ENCODE peak calls at places on chromosomes 2 and 18, in eight cellular contexts. Z is foreskin fibroblast, I is fibroblast of lung, L is transverse colon, T is GM12864, S is hepatocyte, K is heart left ventricle, D is tibial nerve. R is an unnamed sample.

GRCh38 chr2:206260427-206261012 is 13.9 kb upstream of the ZDBF2 start:
- DNase-seq in Z (peak), I (peak), L (no peak), T (no peak), S (peak), K (no peak), D (no peak), R (no peak)

GRCh38 chr18:63708650-63709049 is 5.9 kb downstream of the SERPINB11 start:
- DNase-seq in Z (peak), I (peak), L (no peak), T (no peak), S (no peak), K (no peak), D (no peak), R (peak)

GRCh38 chr18:62771494-62771893 is 56.2 kb downstream of the PHLPP1 start:
- DNase-seq in Z (no peak), I (no peak), L (no peak), T (no peak), S (no peak), K (no peak), D (no peak), R (no peak)

GRCh38 chr18:27712066-27712465 is 464.9 kb downstream of the CDH2 start:
- DNase-seq in Z (no peak), I (peak), L (no peak), T (no peak), S (peak), K (no peak), D (no peak), R (no peak)

GRCh38 chr2:235149736-235150135 is 197.9 kb downstream of the SH3BP4 start:
- DNase-seq in Z (no peak), I (no peak), L (peak), T (no peak), S (peak), K (no peak), D (no peak), R (no peak)

GRCh38 chr18:1037766-1038165 is 133.1 kb downstream of the ADCYAP1 start:
- DNase-seq in Z (no peak), I (no peak), L (no peak), T (no peak), S (no peak), K (no peak), D (no peak), R (no peak)

GRCh38 chr2:166230724-166231070 is 102.9 kb upstream of the SCN1A start:
- DNase-seq in Z (no peak), I (no peak), L (no peak), T (no peak), S (no peak), K (no peak), D (no peak), R (no peak)

GRCh38 chr2:100520224-100520623 is 42.6 kb upstream of the PDCL3 start:
- DNase-seq in Z (no peak), I (peak), L (no peak), T (no peak), S (no peak), K (no peak), D (no peak), R (no peak)

GRCh38 chr18:33470229-33470628 is 29.7 kb upstream of the CCDC178 start:
- DNase-seq in Z (no peak), I (peak), L (no peak), T (no peak), S (no peak), K (no peak), D (no peak), R (no peak)

GRCh38 chr2:232628466-232629200 is 4.8 kb upstream of the EFHD1 start:
- DNase-seq in Z (no peak), I (no peak), L (no peak), T (no peak), S (no peak), K (peak), D (peak), R (no peak)

GRCh38 chr2:55805662-55806061 is 112.0 kb upstream of the PNPT1 start:
- DNase-seq in Z (no peak), I (no peak), L (no peak), T (no peak), S (no peak), K (no peak), D (no peak), R (no peak)

GRCh38 chr18:55048892-55049291 is 89.6 kb upstream of the CCDC68 start:
- DNase-seq in Z (peak), I (peak), L (no peak), T (no peak), S (no peak), K (no peak), D (no peak), R (no peak)

GRCh38 chr2:46286715-46287114 is 10.5 kb upstream of the EPAS1 start:
- DNase-seq in Z (no peak), I (no peak), L (peak), T (no peak), S (no peak), K (no peak), D (no peak), R (no peak)

GRCh38 chr18:58438161-58438983 is 190.5 kb downstream of the ALPK2 start:
- DNase-seq in Z (no peak), I (peak), L (no peak), T (no peak), S (no peak), K (no peak), D (no peak), R (no peak)

GRCh38 chr2:27932396-27932795 is 41.9 kb downstream of the BABAM2 start:
- DNase-seq in Z (peak), I (peak), L (no peak), T (no peak), S (peak), K (no peak), D (no peak), R (no peak)

GRCh38 chr2:186648130-186648529 is 45.7 kb upstream of the FAM171B start:
- DNase-seq in Z (no peak), I (peak), L (no peak), T (no peak), S (no peak), K (no peak), D (no peak), R (no peak)

GRCh38 chr2:150484461-150484931 is 3.0 kb downstream of the RND3 start:
- DNase-seq in Z (no peak), I (no peak), L (no peak), T (no peak), S (no peak), K (no peak), D (no peak), R (no peak)

GRCh38 chr2:241095594-241096290 is 6.3 kb downstream of the MTERF4 start:
- DNase-seq in Z (no peak), I (no peak), L (no peak), T (no peak), S (no peak), K (no peak), D (no peak), R (no peak)

GRCh38 chr2:175167076-175167791 is 769 bp downstream of the ATF2 start:
- DNase-seq in Z (peak), I (peak), L (peak), T (no peak), S (peak), K (peak), D (peak), R (no peak)

GRCh38 chr2:159249955-159250723 is 36.4 kb downstream of the WDSUB1 start:
- DNase-seq in Z (peak), I (peak), L (peak), T (no peak), S (peak), K (peak), D (no peak), R (no peak)

GRCh38 chr18:74950479-74950878 is 258.5 kb downstream of the PTGR3 start:
- DNase-seq in Z (no peak), I (no peak), L (no peak), T (no peak), S (no peak), K (no peak), D (no peak), R (no peak)

GRCh38 chr2:179455824-179456223 is 191.2 kb upstream of the SESTD1 start:
- DNase-seq in Z (peak), I (peak), L (no peak), T (no peak), S (no peak), K (no peak), D (no peak), R (no peak)

GRCh38 chr2:241976296-241976695 is 106.8 kb downstream of the RTP5 start:
- DNase-seq in Z (no peak), I (no peak), L (no peak), T (no peak), S (no peak), K (no peak), D (no peak), R (no peak)

GRCh38 chr2:23241611-23242245 is 143.3 kb upstream of the KLHL29 start:
- DNase-seq in Z (no peak), I (no peak), L (no peak), T (no peak), S (no peak), K (no peak), D (no peak), R (no peak)

GRCh38 chr2:69956580-69956979 is 4.9 kb downstream of the ASPRV1 start:
- DNase-seq in Z (no peak), I (no peak), L (no peak), T (no peak), S (no peak), K (no peak), D (no peak), R (no peak)

GRCh38 chr2:200484934-200485333 is 24.9 kb downstream of the KCTD18 start:
- DNase-seq in Z (no peak), I (peak), L (no peak), T (no peak), S (no peak), K (no peak), D (no peak), R (no peak)

GRCh38 chr18:27404855-27405254 is 219.7 kb upstream of the CHST9 start:
- DNase-seq in Z (no peak), I (no peak), L (no peak), T (no peak), S (no peak), K (no peak), D (no peak), R (no peak)

GRCh38 chr18:58280159-58280540 is 236.1 kb downstream of the NEDD4L start:
- DNase-seq in Z (no peak), I (no peak), L (no peak), T (no peak), S (no peak), K (no peak), D (no peak), R (no peak)

GRCh38 chr2:62415019-62415431 is 91.0 kb downstream of the TMEM17 start:
- DNase-seq in Z (no peak), I (no peak), L (peak), T (peak), S (no peak), K (no peak), D (no peak), R (no peak)

GRCh38 chr2:144477281-144477942 is 42.5 kb downstream of the ZEB2 start:
- DNase-seq in Z (no peak), I (peak), L (no peak), T (no peak), S (no peak), K (no peak), D (no peak), R (no peak)

GRCh38 chr18:34399892-34400291 is 175.2 kb upstream of the NOL4 start:
- DNase-seq in Z (no peak), I (no peak), L (no peak), T (no peak), S (no peak), K (no peak), D (no peak), R (no peak)

GRCh38 chr2:232415138-232415690 is 8.6 kb downstream of the ALPG start:
- DNase-seq in Z (no peak), I (no peak), L (no peak), T (no peak), S (no peak), K (no peak), D (no peak), R (no peak)

GRCh38 chr2:75892490-75892889 is 181.8 kb upstream of the GCFC2 start:
- DNase-seq in Z (no peak), I (peak), L (no peak), T (no peak), S (no peak), K (no peak), D (no peak), R (no peak)

GRCh38 chr2:182826051-182826450 is 40.4 kb downstream of the FRZB start:
- DNase-seq in Z (no peak), I (no peak), L (no peak), T (no peak), S (no peak), K (no peak), D (no peak), R (no peak)

GRCh38 chr2:77147154-77147553 is 375.0 kb downstream of the LRRTM4 start:
- DNase-seq in Z (no peak), I (no peak), L (no peak), T (no peak), S (no peak), K (no peak), D (no peak), R (no peak)

GRCh38 chr2:190532581-190532980 is 1.9 kb downstream of the NEMP2 start:
- DNase-seq in Z (no peak), I (no peak), L (no peak), T (no peak), S (no peak), K (no peak), D (no peak), R (no peak)

GRCh38 chr2:23692263-23692662 is 234.7 kb downstream of the ATAD2B start:
- DNase-seq in Z (no peak), I (no peak), L (no peak), T (no peak), S (no peak), K (no peak), D (no peak), R (no peak)

GRCh38 chr2:61340242-61340641 is 130.6 kb downstream of the USP34 start:
- DNase-seq in Z (peak), I (peak), L (no peak), T (no peak), S (no peak), K (no peak), D (no peak), R (peak)

GRCh38 chr2:217437289-217437688 is 565.5 kb downstream of the TNS1 start:
- DNase-seq in Z (no peak), I (no peak), L (no peak), T (no peak), S (no peak), K (peak), D (no peak), R (no peak)

GRCh38 chr2:99765919-99766318 is 276.1 kb upstream of the REV1 start:
- DNase-seq in Z (no peak), I (no peak), L (no peak), T (no peak), S (peak), K (no peak), D (no peak), R (no peak)

DNA sequence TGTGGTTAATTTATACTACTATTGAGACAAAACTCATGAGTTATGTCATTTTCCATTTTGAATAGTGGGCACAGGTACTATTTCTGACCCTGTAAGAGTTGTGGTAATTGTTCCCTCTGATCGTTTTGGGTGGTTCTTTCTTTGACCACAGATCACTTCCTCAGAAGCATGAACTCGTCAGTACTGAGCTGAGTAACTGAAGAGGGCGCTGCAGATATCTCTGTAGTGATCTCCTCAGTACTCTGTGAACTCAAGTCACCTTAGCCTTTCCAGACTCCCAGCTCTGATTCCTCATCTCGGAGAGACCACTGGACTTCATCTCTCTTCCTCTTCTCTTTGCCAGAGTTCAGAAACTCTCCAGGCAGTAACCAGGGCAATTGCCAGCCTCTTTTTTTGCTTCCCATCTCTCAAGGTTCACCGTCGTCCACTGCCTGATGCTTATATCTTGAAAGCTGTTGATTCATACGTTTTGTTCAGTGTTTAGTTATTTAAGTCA is 9.4 kb upstream of the IL1RL1 start:
- DNase-seq in Z (no peak), I (no peak), L (peak), T (peak), S (peak), K (peak), D (no peak), R (no peak)
- TF ChIP-seq CTCF in Z (no peak), I (peak), L (peak), T (peak), S (peak), K (peak), D (no peak), R (peak)

DNA sequence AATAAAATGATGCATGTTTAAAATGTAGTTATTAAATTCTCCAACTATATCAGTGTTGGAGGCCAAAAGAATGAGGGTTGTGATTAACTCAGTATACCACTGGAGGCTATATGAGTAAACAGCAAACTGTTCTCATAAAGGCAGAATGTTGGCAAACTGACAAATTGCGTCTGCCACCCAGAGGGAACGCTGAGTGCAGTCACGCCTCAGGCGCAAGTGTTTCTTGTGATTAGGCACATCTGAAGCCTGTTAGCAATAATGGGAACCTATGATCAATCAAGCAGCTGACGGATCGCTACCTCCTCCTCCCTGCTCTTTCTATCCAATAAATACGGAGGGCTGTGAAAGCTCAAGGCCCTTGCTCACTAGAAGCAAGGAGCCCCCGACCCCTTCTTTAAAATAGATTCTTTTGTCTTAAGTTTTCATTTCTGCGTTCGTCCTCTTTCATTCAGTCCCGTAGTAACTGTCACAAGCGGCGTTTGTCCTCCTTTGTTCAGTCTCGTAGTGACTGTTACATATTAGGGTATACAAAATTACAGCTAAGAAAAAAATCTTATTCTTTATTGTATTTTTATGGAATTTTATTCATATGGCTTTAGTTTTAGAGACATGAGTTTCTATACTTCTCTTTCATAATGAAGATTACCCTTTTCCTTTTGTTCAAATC is 16.3 kb upstream of the RMND5A start:
- DNase-seq in Z (peak), I (peak), L (peak), T (no peak), S (peak), K (peak), D (no peak), R (peak)
- H3K4me3 ChIP-seq in Z (peak), I (no peak), L (no peak), T (no peak), S (no peak), K (no peak), D (no peak), R (peak)

GRCh38 chr2:238568455-238569414 is 142.0 kb downstream of the ASB1 start:
- DNase-seq in Z (no peak), I (no peak), L (no peak), T (no peak), S (no peak), K (no peak), D (no peak), R (no peak)
- TF ChIP-seq CTCF in Z (no peak), I (no peak), L (no peak), T (no peak), S (no peak), K (no peak), D (no peak), R (no peak)

GRCh38 chr2:121539722-121540469 is 9.2 kb downstream of the RNU4ATAC start:
- DNase-seq in Z (no peak), I (peak), L (no peak), T (no peak), S (no peak), K (no peak), D (no peak), R (no peak)

GRCh38 chr2:121534007-121534406 is 3.3 kb downstream of the RNU4ATAC start:
- DNase-seq in Z (no peak), I (no peak), L (no peak), T (no peak), S (no peak), K (no peak), D (no peak), R (no peak)

GRCh38 chr2:121532894-121533293 is 2.2 kb downstream of the RNU4ATAC start:
- DNase-seq in Z (no peak), I (peak), L (no peak), T (no peak), S (peak), K (no peak), D (no peak), R (no peak)

GRCh38 chr2:121536347-121536746 is 5.7 kb downstream of the RNU4ATAC start:
- DNase-seq in Z (no peak), I (no peak), L (no peak), T (no peak), S (no peak), K (no peak), D (no peak), R (no peak)

DNA sequence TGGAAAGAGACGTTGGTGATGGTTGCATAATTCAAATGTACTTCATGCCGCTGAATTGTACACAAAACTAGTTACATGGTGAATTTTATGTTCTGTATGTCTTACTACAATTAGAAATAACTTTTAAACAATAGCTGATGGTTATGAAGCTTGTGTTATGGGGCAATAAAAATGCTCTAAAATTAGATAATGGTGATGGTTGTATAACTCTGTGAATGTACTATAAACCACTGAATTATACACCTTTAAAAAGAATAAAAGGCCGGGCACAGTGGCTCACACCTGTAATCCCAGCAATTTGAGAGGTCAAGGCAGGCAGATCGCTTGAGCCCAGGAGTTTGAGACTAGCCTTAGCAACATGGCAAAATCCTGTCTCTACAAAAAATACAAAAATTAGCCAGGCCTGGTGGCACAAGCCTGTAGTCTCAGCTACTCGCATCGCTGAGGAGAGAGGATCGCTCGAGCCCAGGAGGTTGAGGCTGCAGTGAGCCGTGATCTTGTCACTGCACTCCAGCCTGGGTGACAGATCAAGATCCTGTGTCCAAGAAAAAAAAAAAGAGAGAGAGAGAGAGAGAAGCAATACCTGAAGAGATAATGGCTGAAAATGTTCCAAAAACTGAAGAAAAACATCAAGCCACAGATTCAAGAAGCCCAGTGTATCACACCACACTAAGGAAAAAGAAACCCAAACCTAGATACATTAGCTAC is 6.3 kb downstream of the RNU4ATAC start:
- DNase-seq in Z (no peak), I (no peak), L (no peak), T (no peak), S (no peak), K (no peak), D (no peak), R (no peak)
- H3K4me3 ChIP-seq in Z (no peak), I (no peak), L (no peak), T (no peak), S (no peak), K (no peak), D (no peak), R (no peak)

GRCh38 chr2:128644745-128645256 is 326.1 kb upstream of the HS6ST1 start:
- DNase-seq in Z (no peak), I (no peak), L (no peak), T (no peak), S (no peak), K (no peak), D (no peak), R (no peak)
- TF ChIP-seq CTCF in Z (no peak), I (no peak), L (no peak), T (no peak), S (no peak), K (no peak), D (no peak), R (peak)